ENCODE peak calls at places on chromosome 4, in five cellular contexts. A is ovary, N is left lung, Q is stomach, B is cardiac muscle cell. W is an unnamed sample.

GRCh38 chr4:105840426-105841174 is 54.7 kb upstream of the NPNT start:
- DNase-seq in Q (no peak), A (no peak), B (no peak), N (no peak), W (no peak)

GRCh38 chr4:137421796-137422195 is 110.5 kb downstream of the PCDH18 start:
- DNase-seq in N (no peak), Q (no peak), B (no peak), A (no peak), W (no peak)

GRCh38 chr4:75990129-75990528 is 616 bp downstream of the SDAD1 start:
- DNase-seq in Q (no peak), A (no peak), N (no peak), B (no peak), W (no peak)

GRCh38 chr4:168441412-168441811 is 38.9 kb downstream of the DDX60L start:
- DNase-seq in B (no peak), Q (no peak), A (no peak), N (no peak), W (no peak)

GRCh38 chr4:187544461-187545053 is 451.0 kb upstream of the ZFP42 start:
- DNase-seq in Q (no peak), B (no peak), N (no peak), A (no peak), W (no peak)

GRCh38 chr4:13541720-13542576 is 2.4 kb downstream of the NKX3-2 start:
- DNase-seq in Q (no peak), A (no peak), B (no peak), N (no peak), W (no peak)

GRCh38 chr4:151287409-151287808 is 10.4 kb downstream of the PRSS48 start:
- DNase-seq in N (no peak), B (no peak), A (no peak), Q (no peak), W (no peak)

GRCh38 chr4:25552580-25553271 is 102.9 kb upstream of the SLC34A2 start:
- DNase-seq in B (no peak), A (no peak), Q (peak), N (peak), W (peak)

GRCh38 chr4:35541888-35542213 is 702.5 kb downstream of the ARAP2 start:
- DNase-seq in N (no peak), Q (no peak), A (no peak), B (no peak), W (no peak)
- TF ChIP-seq CTCF in N (no peak), Q (no peak), A (no peak), B (no peak), W (no peak)

GRCh38 chr4:36921474-36922220 is 322.9 kb upstream of the NWD2 start:
- DNase-seq in A (no peak), B (no peak), Q (no peak), N (no peak), W (no peak)
- TF ChIP-seq CTCF in A (no peak), B (no peak), Q (no peak), N (no peak), W (no peak)

GRCh38 chr4:82528074-82528473 is 33.7 kb downstream of the TMEM150C start:
- DNase-seq in N (no peak), B (no peak), Q (no peak), A (no peak), W (no peak)

GRCh38 chr4:82525287-82525898 is 36.4 kb downstream of the TMEM150C start:
- DNase-seq in B (no peak), Q (no peak), A (no peak), N (no peak), W (no peak)

GRCh38 chr4:82529322-82529721 is 32.5 kb downstream of the TMEM150C start:
- DNase-seq in A (no peak), Q (no peak), N (no peak), B (no peak), W (no peak)

GRCh38 chr4:82524570-82525152 is 37.1 kb downstream of the TMEM150C start:
- DNase-seq in N (no peak), Q (no peak), B (no peak), A (no peak), W (no peak)

GRCh38 chr4:82528868-82529267 is 32.9 kb downstream of the TMEM150C start:
- DNase-seq in B (no peak), A (no peak), N (no peak), Q (no peak), W (no peak)
- TF ChIP-seq CTCF in B (no peak), A (no peak), N (no peak), Q (no peak), W (no peak)

GRCh38 chr4:146550161-146550560 is 28.4 kb upstream of the SLC10A7 start:
- DNase-seq in B (no peak), N (no peak), A (no peak), Q (no peak), W (no peak)

GRCh38 chr4:146545102-146545501 is 23.4 kb upstream of the SLC10A7 start:
- DNase-seq in Q (no peak), N (no peak), B (peak), A (no peak), W (peak)

DNA sequence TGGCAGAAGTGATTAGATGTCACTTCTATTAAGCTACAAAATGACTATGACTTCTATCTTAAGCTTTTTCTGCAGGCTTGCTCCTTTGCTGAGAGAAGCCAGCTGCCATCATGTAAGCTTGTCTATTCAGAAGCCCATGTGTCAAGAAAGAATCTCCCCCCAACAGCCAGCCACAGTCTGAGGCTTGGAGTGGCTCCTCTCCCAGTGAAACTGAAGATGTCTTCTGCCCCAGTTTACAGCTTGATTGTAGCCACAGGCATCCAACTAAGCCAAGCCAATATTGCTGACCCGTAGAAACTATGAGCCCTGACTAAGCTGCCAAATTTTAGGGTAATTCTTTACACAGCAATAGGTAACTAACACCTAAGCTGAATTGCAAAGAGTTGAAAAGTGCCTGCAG is 26.7 kb upstream of the SLC10A7 start:
- DNase-seq in Q (no peak), B (no peak), A (no peak), N (no peak), W (no peak)
- TF ChIP-seq CTCF in Q (no peak), B (no peak), A (no peak), N (no peak), W (no peak)

DNA sequence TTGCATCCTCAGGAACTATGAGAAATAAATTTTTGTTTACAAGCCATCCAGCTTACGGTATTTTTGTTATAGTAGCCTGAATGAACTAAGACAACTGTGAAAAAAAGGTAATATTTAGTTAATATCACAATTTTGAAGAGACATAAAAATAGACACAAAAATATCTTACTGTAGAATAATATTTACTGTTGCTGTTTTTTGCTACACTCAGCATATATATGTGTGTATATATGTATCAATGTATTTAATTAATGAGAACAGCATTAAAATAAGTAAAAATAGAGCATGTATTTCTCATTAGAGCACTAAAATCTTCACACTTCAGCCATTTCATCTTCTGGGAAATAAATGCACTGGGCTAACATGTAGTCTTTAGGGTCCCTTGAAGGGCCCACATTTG is 24.6 kb downstream of the PPP3CA start:
- DNase-seq in A (no peak), B (no peak), N (no peak), Q (no peak), W (no peak)
- TF ChIP-seq CTCF in A (no peak), B (no peak), N (no peak), Q (no peak), W (no peak)

GRCh38 chr4:40577588-40578253 is 51.9 kb downstream of the RBM47 start:
- DNase-seq in N (no peak), Q (no peak), B (no peak), A (no peak), W (no peak)
- TF ChIP-seq CTCF in N (no peak), Q (no peak), B (no peak), A (no peak), W (no peak)

W was measured in Calu3.